ENCODE peak calls at places on chromosomes 4 and X, in eight cellular contexts. One of them, this sample, is unnamed. For H3K9me3, the result is how much of the 10 kb centered on the place peaks cover.

GRCh38 chr4:106986486-106986885 is 49.6 kb downstream of the DKK2 start:
- DNase-seq in SK-N-SH: peak
- DNase-seq in IMR-90: no peak
- DNase-seq in neuronal stem cell: no peak
- DNase-seq in GM12878: no peak
- DNase-seq in PC-3: no peak
- DNase-seq in Karpas-422: no peak
- DNase-seq in K562: no peak
- DNase-seq in this sample: peak

GRCh38 chr4:56772134-56772533 is 49.4 kb downstream of the SPINK2 start:
- DNase-seq in neuronal stem cell: no peak
- DNase-seq in Karpas-422: no peak
- DNase-seq in IMR-90: peak
- DNase-seq in GM12878: no peak
- DNase-seq in PC-3: no peak
- DNase-seq in K562: no peak
- DNase-seq in SK-N-SH: no peak
- DNase-seq in this sample: peak

GRCh38 chr4:173371292-173372192 is 788 bp downstream of the SAP30 start:
- DNase-seq in K562: peak
- DNase-seq in PC-3: peak
- DNase-seq in Karpas-422: peak
- DNase-seq in GM12878: no peak
- DNase-seq in IMR-90: peak
- DNase-seq in neuronal stem cell: peak
- DNase-seq in SK-N-SH: peak
- DNase-seq in this sample: peak

GRCh38 chr4:6143603-6144181 is 56.7 kb downstream of the JAKMIP1 start:
- DNase-seq in IMR-90: no peak
- DNase-seq in K562: no peak
- DNase-seq in Karpas-422: no peak
- DNase-seq in neuronal stem cell: no peak
- DNase-seq in PC-3: no peak
- DNase-seq in GM12878: no peak
- DNase-seq in SK-N-SH: no peak
- DNase-seq in this sample: no peak

GRCh38 chrX:13101439-13102139 is 57.2 kb upstream of the FAM9C start:
- DNase-seq in neuronal stem cell: no peak
- DNase-seq in GM12878: no peak
- DNase-seq in SK-N-SH: no peak
- DNase-seq in IMR-90: peak
- DNase-seq in K562: peak
- DNase-seq in Karpas-422: no peak
- DNase-seq in PC-3: peak
- DNase-seq in this sample: peak

GRCh38 chr4:6360385-6360784 is 90.7 kb downstream of the WFS1 start:
- DNase-seq in PC-3: no peak
- DNase-seq in Karpas-422: no peak
- DNase-seq in IMR-90: no peak
- DNase-seq in GM12878: no peak
- DNase-seq in neuronal stem cell: peak
- DNase-seq in K562: no peak
- DNase-seq in SK-N-SH: peak
- DNase-seq in this sample: peak

GRCh38 chrX:41381685-41382084 is 47.7 kb downstream of the DDX3X start:
- DNase-seq in PC-3: peak
- DNase-seq in SK-N-SH: no peak
- DNase-seq in neuronal stem cell: no peak
- DNase-seq in Karpas-422: no peak
- DNase-seq in GM12878: no peak
- DNase-seq in IMR-90: peak
- DNase-seq in K562: peak
- DNase-seq in this sample: peak

GRCh38 chrX:152635941-152636340 is 1.8 kb upstream of the GABRQ start:
- DNase-seq in SK-N-SH: peak
- DNase-seq in K562: peak
- DNase-seq in neuronal stem cell: peak
- DNase-seq in GM12878: no peak
- DNase-seq in Karpas-422: peak
- DNase-seq in IMR-90: peak
- DNase-seq in PC-3: peak
- DNase-seq in this sample: peak

GRCh38 chr4:69858683-69859082 is 1.3 kb downstream of the SULT1E1 start:
- DNase-seq in K562: no peak
- DNase-seq in neuronal stem cell: no peak
- DNase-seq in SK-N-SH: no peak
- DNase-seq in PC-3: peak
- DNase-seq in Karpas-422: no peak
- DNase-seq in IMR-90: no peak
- DNase-seq in GM12878: no peak
- DNase-seq in this sample: no peak

GRCh38 chr4:159778298-159778697 is 675.4 kb downstream of the RAPGEF2 start:
- DNase-seq in K562: no peak
- DNase-seq in neuronal stem cell: no peak
- DNase-seq in Karpas-422: no peak
- DNase-seq in PC-3: no peak
- DNase-seq in SK-N-SH: no peak
- DNase-seq in IMR-90: no peak
- DNase-seq in GM12878: no peak
- DNase-seq in this sample: no peak

GRCh38 chr4:37970702-37971101 is 10.5 kb downstream of the PTTG2 start:
- DNase-seq in K562: peak
- DNase-seq in SK-N-SH: peak
- DNase-seq in Karpas-422: peak
- DNase-seq in PC-3: peak
- DNase-seq in IMR-90: peak
- DNase-seq in GM12878: no peak
- DNase-seq in neuronal stem cell: no peak
- DNase-seq in this sample: peak

GRCh38 chr4:38905657-38906398 is 38.2 kb downstream of the FAM114A1 start:
- DNase-seq in SK-N-SH: peak
- DNase-seq in GM12878: no peak
- DNase-seq in neuronal stem cell: no peak
- DNase-seq in K562: peak
- DNase-seq in IMR-90: no peak
- DNase-seq in PC-3: no peak
- DNase-seq in Karpas-422: no peak
- DNase-seq in this sample: no peak

GRCh38 chr4:172953896-172954568 is 214.6 kb upstream of the GALNT7 start:
- DNase-seq in neuronal stem cell: no peak
- DNase-seq in SK-N-SH: no peak
- DNase-seq in GM12878: no peak
- DNase-seq in IMR-90: peak
- DNase-seq in PC-3: peak
- DNase-seq in Karpas-422: no peak
- DNase-seq in K562: no peak
- DNase-seq in this sample: peak

GRCh38 chr4:66564901-66565648 is 894.8 kb upstream of the EPHA5 start:
- DNase-seq in IMR-90: peak
- DNase-seq in Karpas-422: no peak
- DNase-seq in neuronal stem cell: no peak
- DNase-seq in K562: no peak
- DNase-seq in GM12878: no peak
- DNase-seq in SK-N-SH: no peak
- DNase-seq in PC-3: no peak
- DNase-seq in this sample: peak

GRCh38 chrX:153671589-153672530 is 1.8 kb downstream of the PNCK start:
- DNase-seq in SK-N-SH: no peak
- DNase-seq in PC-3: no peak
- DNase-seq in K562: no peak
- DNase-seq in neuronal stem cell: no peak
- DNase-seq in Karpas-422: no peak
- DNase-seq in GM12878: no peak
- DNase-seq in IMR-90: no peak
- DNase-seq in this sample: no peak

GRCh38 chr4:186250740-186251124 is 15.3 kb upstream of the F11 start:
- DNase-seq in neuronal stem cell: no peak
- DNase-seq in K562: no peak
- DNase-seq in PC-3: no peak
- DNase-seq in Karpas-422: no peak
- DNase-seq in GM12878: no peak
- DNase-seq in SK-N-SH: no peak
- DNase-seq in IMR-90: no peak
- DNase-seq in this sample: no peak
- H2AFZ ChIP-seq in neuronal stem cell: no peak
- H2AFZ ChIP-seq in K562: no peak
- H2AFZ ChIP-seq in PC-3: no peak
- H2AFZ ChIP-seq in Karpas-422: no peak
- H2AFZ ChIP-seq in GM12878: no peak
- H2AFZ ChIP-seq in SK-N-SH: no peak
- H2AFZ ChIP-seq in IMR-90: no peak
- H2AFZ ChIP-seq in this sample: no peak

GRCh38 chrX:15214614-15215013 is 55.3 kb downstream of the ASB9 start:
- DNase-seq in neuronal stem cell: no peak
- DNase-seq in IMR-90: no peak
- DNase-seq in GM12878: no peak
- DNase-seq in PC-3: peak
- DNase-seq in Karpas-422: no peak
- DNase-seq in SK-N-SH: no peak
- DNase-seq in K562: no peak
- DNase-seq in this sample: no peak

GRCh38 chrX:15215366-15215765 is 54.5 kb downstream of the ASB9 start:
- DNase-seq in GM12878: no peak
- DNase-seq in SK-N-SH: no peak
- DNase-seq in IMR-90: no peak
- DNase-seq in PC-3: no peak
- DNase-seq in K562: no peak
- DNase-seq in neuronal stem cell: no peak
- DNase-seq in Karpas-422: no peak
- DNase-seq in this sample: no peak

GRCh38 chrX:15221321-15221720 is 48.6 kb downstream of the ASB9 start:
- DNase-seq in K562: no peak
- DNase-seq in SK-N-SH: no peak
- DNase-seq in GM12878: no peak
- DNase-seq in IMR-90: no peak
- DNase-seq in PC-3: peak
- DNase-seq in Karpas-422: no peak
- DNase-seq in neuronal stem cell: no peak
- DNase-seq in this sample: no peak

DNA sequence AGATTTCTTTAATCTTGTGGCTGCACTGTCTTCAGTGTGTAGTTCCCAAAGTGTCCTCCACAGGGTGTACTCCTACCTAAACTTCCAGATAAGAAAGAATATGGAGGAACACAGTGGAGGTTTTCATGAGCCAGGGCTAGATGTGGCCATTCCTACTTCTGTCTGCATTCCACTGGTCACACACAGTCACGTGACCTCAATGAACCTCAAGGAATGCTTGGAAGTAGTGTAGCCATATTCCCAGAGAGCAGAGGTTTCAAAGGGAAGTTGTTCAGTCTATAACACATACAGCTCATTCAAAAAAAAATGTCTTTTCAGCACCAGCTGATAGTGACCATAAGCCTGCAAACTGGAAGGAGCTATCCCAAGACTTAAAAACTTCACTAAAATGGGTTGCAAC is 53.6 kb downstream of the ASB9 start:
- DNase-seq in Karpas-422: no peak
- DNase-seq in SK-N-SH: no peak
- DNase-seq in GM12878: no peak
- DNase-seq in K562: no peak
- DNase-seq in neuronal stem cell: no peak
- DNase-seq in PC-3: no peak
- DNase-seq in IMR-90: no peak
- DNase-seq in this sample: no peak
- H3K9me3 ChIP-seq in Karpas-422: under half
- H3K9me3 ChIP-seq in SK-N-SH: under half
- H3K9me3 ChIP-seq in GM12878: under half
- H3K9me3 ChIP-seq in K562: under half
- H3K9me3 ChIP-seq in neuronal stem cell: under half
- H3K9me3 ChIP-seq in PC-3: under half
- H3K9me3 ChIP-seq in IMR-90: under half
- H3K9me3 ChIP-seq in this sample: under half

GRCh38 chr4:112523764-112524505 is 8.0 kb upstream of the NEUROG2 start:
- DNase-seq in SK-N-SH: peak
- DNase-seq in GM12878: no peak
- DNase-seq in Karpas-422: peak
- DNase-seq in IMR-90: no peak
- DNase-seq in PC-3: peak
- DNase-seq in K562: peak
- DNase-seq in neuronal stem cell: peak
- DNase-seq in this sample: peak
- H2AFZ ChIP-seq in SK-N-SH: no peak
- H2AFZ ChIP-seq in GM12878: peak
- H2AFZ ChIP-seq in Karpas-422: peak
- H2AFZ ChIP-seq in IMR-90: peak
- H2AFZ ChIP-seq in PC-3: peak
- H2AFZ ChIP-seq in K562: peak
- H2AFZ ChIP-seq in neuronal stem cell: peak
- H2AFZ ChIP-seq in this sample: peak

DNA sequence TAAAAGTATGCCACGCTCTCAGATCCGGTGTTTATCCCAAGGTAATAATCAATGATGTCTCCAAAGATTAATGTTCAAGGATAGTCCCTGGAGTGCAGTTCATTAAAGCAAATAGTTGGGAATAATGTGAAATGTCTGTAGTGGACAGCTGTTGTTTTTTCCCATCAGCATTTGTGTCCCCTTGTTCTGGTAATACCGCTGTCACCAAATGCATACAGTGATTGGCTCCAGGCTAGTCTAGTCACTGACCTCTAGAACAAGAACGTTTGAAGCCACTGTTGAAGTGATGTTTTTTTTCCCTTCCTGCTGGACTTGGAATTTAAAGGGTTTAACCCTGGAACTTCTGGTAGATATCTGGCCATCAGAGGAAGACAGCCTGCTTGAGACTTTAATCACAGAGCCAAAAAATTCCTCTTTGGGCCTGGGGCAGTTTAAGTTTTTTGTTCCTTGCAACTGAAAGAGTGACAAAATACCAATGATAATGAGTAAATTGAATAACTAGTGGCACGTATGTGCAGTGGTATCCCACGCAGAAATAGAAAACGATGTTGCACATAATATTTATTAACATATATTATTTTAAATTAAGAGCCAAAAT is 30.6 kb downstream of the HSD17B11 start:
- DNase-seq in neuronal stem cell: no peak
- DNase-seq in PC-3: no peak
- DNase-seq in IMR-90: no peak
- DNase-seq in K562: no peak
- DNase-seq in GM12878: no peak
- DNase-seq in Karpas-422: no peak
- DNase-seq in SK-N-SH: no peak
- DNase-seq in this sample: no peak
- H3K9me3 ChIP-seq in neuronal stem cell: under half
- H3K9me3 ChIP-seq in PC-3: under half
- H3K9me3 ChIP-seq in IMR-90: under half
- H3K9me3 ChIP-seq in K562: under half
- H3K9me3 ChIP-seq in GM12878: under half
- H3K9me3 ChIP-seq in Karpas-422: under half
- H3K9me3 ChIP-seq in SK-N-SH: under half
- H3K9me3 ChIP-seq in this sample: under half